ENCODE peak calls at places on chromosome 7, in ten cellular contexts. K is iris pigment epithelial cell; V is right cardiac atrium; M is prostate gland; Z is AML-193; W is stimulated activated naive CD4-positive, alpha-beta T cell; Q is HEK293T; F is natural killer cell treated with Interleukin-12 subunit alpha and Interleukin-12 subunit beta and Interleukin-15 and Interleukin-18, amount 100 ng/mL, for 72 hours; H is EL; X is A172. C is an unnamed sample.

GRCh38 chr7:32158751-32159360 is 88.6 kb upstream of the PDE1C start:
- DNase-seq in X (peak; percentile 75), Z (no peak), W (no peak), H (peak; percentile 59), M (no peak), V (no peak), K (peak; percentile 15), F (no peak), Q (no peak), C (no peak)

GRCh38 chr7:23343806-23344500 is 44.8 kb downstream of the MALSU1 start:
- DNase-seq in V (no peak), H (peak; percentile 39), X (no peak), M (no peak), Z (no peak), W (no peak), Q (no peak), F (no peak), K (peak; percentile 51), C (no peak)

GRCh38 chr7:12630615-12630884 is 56.9 kb upstream of the ARL4A start:
- DNase-seq in F (no peak), K (no peak), Z (no peak), X (no peak), M (no peak), Q (no peak), W (no peak), H (no peak), V (no peak), C (no peak)

GRCh38 chr7:80859272-80859970 is 59.4 kb downstream of the SEMA3C start:
- DNase-seq in V (peak; percentile 31), X (no peak), W (no peak), M (peak; percentile 41), K (peak; percentile 66), H (peak; percentile 29), Z (no peak), Q (no peak), F (no peak), C (no peak)

GRCh38 chr7:44724276-44724675 is 24.4 kb upstream of the ZMIZ2 start:
- DNase-seq in K (no peak), Q (no peak), Z (no peak), H (no peak), W (no peak), X (no peak), M (no peak), V (no peak), F (no peak), C (no peak)

GRCh38 chr7:129188372-129188891 is at the start of gene SMO:
- DNase-seq in F (no peak), W (no peak), M (no peak), V (peak; percentile 42), Z (no peak), Q (peak; percentile 69), K (peak; percentile 28), H (peak; percentile 53), X (peak; percentile 16), C (peak; percentile 68)

GRCh38 chr7:30840176-30841024 is 69.2 kb downstream of the MINDY4 start:
- DNase-seq in K (no peak), H (no peak), V (no peak), Z (no peak), X (no peak), M (no peak), F (no peak), W (no peak), Q (no peak), C (no peak)

GRCh38 chr7:110308791-110309190 is 782.1 kb upstream of the LRRN3 start:
- DNase-seq in F (no peak), K (no peak), W (no peak), H (no peak), V (no peak), Z (no peak), X (no peak), M (no peak), Q (no peak), C (no peak)